ENCODE peak calls at places on chromosomes 1 and 21, in six cellular contexts. K, J, C, D, O and F are unnamed samples.
A peak's percentile ranks its signal among the peaks of the same experiment; 100 is the strongest.

GRCh38 chr1:58155418-58156123 is 391.0 kb downstream of the OMA1 start:
- DNase-seq in K (peak; percentile 60), J (peak; percentile 21), C (no peak), D (no peak), O (no peak), F (no peak)

GRCh38 chr21:31354122-31354521 is 10.1 kb upstream of the TIAM1 start:
- DNase-seq in K (no peak), J (no peak), C (no peak), D (peak; percentile 33), O (no peak), F (no peak)

GRCh38 chr1:208781391-208782035 is 537.3 kb upstream of the PLXNA2 start:
- DNase-seq in K (no peak), J (no peak), C (no peak), D (no peak), O (no peak), F (no peak)

GRCh38 chr1:101843160-101843559 is 153.6 kb downstream of the OLFM3 start:
- DNase-seq in K (no peak), J (no peak), C (no peak), D (no peak), O (no peak), F (no peak)

GRCh38 chr1:154849645-154850131 is 20.4 kb downstream of the KCNN3 start:
- DNase-seq in K (no peak), J (peak; percentile 77), C (no peak), D (no peak), O (no peak), F (no peak)

GRCh38 chr1:204342310-204342709 is 17.4 kb downstream of the PLEKHA6 start:
- DNase-seq in K (no peak), J (no peak), C (no peak), D (no peak), O (no peak), F (no peak)

GRCh38 chr1:2921970-2922686 is 99.1 kb upstream of the ACTRT2 start:
- DNase-seq in K (peak; percentile 65), J (peak; percentile 4), C (no peak), D (no peak), O (no peak), F (no peak)

GRCh38 chr1:19477284-19478240 is 7.8 kb downstream of the CAPZB start:
- DNase-seq in K (no peak), J (peak; percentile 86), C (no peak), D (no peak), O (no peak), F (no peak)

GRCh38 chr1:27570823-27571222 is 33.1 kb downstream of the AHDC1 start:
- DNase-seq in K (no peak), J (no peak), C (no peak), D (no peak), O (no peak), F (no peak)

GRCh38 chr1:70902211-70902610 is 145.4 kb downstream of the PTGER3 start:
- DNase-seq in K (no peak), J (no peak), C (no peak), D (no peak), O (no peak), F (no peak)

GRCh38 chr1:110060034-110060661 is 10.3 kb downstream of the ALX3 start:
- DNase-seq in K (peak; percentile 87), J (peak; percentile 77), C (no peak), D (no peak), O (peak; percentile 23), F (no peak)

GRCh38 chr1:77950873-77951272 is 28.0 kb downstream of the FUBP1 start:
- DNase-seq in K (no peak), J (peak; percentile 26), C (no peak), D (no peak), O (no peak), F (no peak)

GRCh38 chr1:202288177-202288576 is 53.6 kb downstream of the UBE2T start:
- DNase-seq in K (no peak), J (no peak), C (no peak), D (no peak), O (no peak), F (no peak)

GRCh38 chr1:199978408-199978940 is 49.0 kb upstream of the NR5A2 start:
- DNase-seq in K (no peak), J (no peak), C (no peak), D (no peak), O (no peak), F (no peak)

GRCh38 chr1:10794724-10795304 is 1.6 kb downstream of the CASZ1 start:
- DNase-seq in K (no peak), J (peak; percentile 14), C (no peak), D (no peak), O (no peak), F (no peak)

GRCh38 chr1:15400627-15401026 is 9.1 kb upstream of the EFHD2 start:
- DNase-seq in K (no peak), J (no peak), C (no peak), D (peak; percentile 63), O (no peak), F (no peak)

GRCh38 chr1:76110662-76111061 is 36.1 kb downstream of the ST6GALNAC3 start:
- DNase-seq in K (no peak), J (no peak), C (no peak), D (no peak), O (no peak), F (no peak)

GRCh38 chr1:230398856-230399255 is 27.3 kb downstream of the PGBD5 start:
- DNase-seq in K (no peak), J (no peak), C (no peak), D (no peak), O (no peak), F (no peak)

GRCh38 chr1:234722904-234723588 is 113.1 kb upstream of the IRF2BP2 start:
- DNase-seq in K (no peak), J (no peak), C (peak; percentile 69), D (peak; percentile 87), O (peak; percentile 49), F (no peak)

GRCh38 chr21:38166214-38166547 is 90.6 kb upstream of the KCNJ15 start:
- DNase-seq in K (no peak), J (no peak), C (no peak), D (no peak), O (no peak), F (no peak)

GRCh38 chr1:20061866-20062265 is 8.1 kb upstream of the PLA2G5 start:
- DNase-seq in K (no peak), J (no peak), C (no peak), D (no peak), O (no peak), F (no peak)

GRCh38 chr1:109250454-109251276 is 1.3 kb downstream of the CELSR2 start:
- DNase-seq in K (no peak), J (no peak), C (no peak), D (peak; percentile 16), O (no peak), F (no peak)

GRCh38 chr1:234599617-234600417 is 10.2 kb downstream of the IRF2BP2 start:
- DNase-seq in K (peak; percentile 74), J (peak; percentile 86), C (no peak), D (peak; percentile 83), O (peak; percentile 79), F (peak; percentile 92)

GRCh38 chr1:95286479-95286878 is 52.5 kb downstream of the RWDD3 start:
- DNase-seq in K (no peak), J (no peak), C (no peak), D (no peak), O (no peak), F (no peak)

GRCh38 chr1:58395355-58395754 is 151.2 kb downstream of the OMA1 start:
- DNase-seq in K (no peak), J (no peak), C (peak; percentile 63), D (peak; percentile 15), O (no peak), F (no peak)

GRCh38 chr1:160108888-160109662 is 6.5 kb upstream of the ATP1A2 start:
- DNase-seq in K (peak; percentile 69), J (peak; percentile 54), C (no peak), D (no peak), O (no peak), F (no peak)

GRCh38 chr1:199042193-199042592 is 403.4 kb downstream of the PTPRC start:
- DNase-seq in K (no peak), J (no peak), C (no peak), D (no peak), O (no peak), F (no peak)

GRCh38 chr1:231317306-231318014 is 20.2 kb downstream of the EXOC8 start:
- DNase-seq in K (no peak), J (no peak), C (no peak), D (no peak), O (no peak), F (peak; percentile 81)

GRCh38 chr21:45142469-45142868 is 68.1 kb downstream of the ADARB1 start:
- DNase-seq in K (no peak), J (no peak), C (no peak), D (no peak), O (no peak), F (peak; percentile 88)

GRCh38 chr1:157147906-157148717 is 9.9 kb upstream of the ETV3 start:
- DNase-seq in K (no peak), J (peak; percentile 54), C (no peak), D (no peak), O (no peak), F (no peak)

GRCh38 chr1:156052862-156053769 is 482 bp downstream of the UBQLN4 start:
- DNase-seq in K (peak; percentile 74), J (peak; percentile 70), C (no peak), D (no peak), O (peak; percentile 65), F (peak; percentile 90)

GRCh38 chr1:54290443-54291184 is 90.6 kb downstream of the MRPL37 start:
- DNase-seq in K (no peak), J (no peak), C (no peak), D (no peak), O (no peak), F (no peak)

GRCh38 chr1:235206533-235207201 is 45.6 kb upstream of the RBM34 start:
- DNase-seq in K (no peak), J (peak; percentile 7), C (no peak), D (no peak), O (no peak), F (no peak)

GRCh38 chr1:179231923-179232322 is 2.4 kb upstream of the ABL2 start:
- DNase-seq in K (no peak), J (no peak), C (no peak), D (no peak), O (no peak), F (no peak)

GRCh38 chr1:206932271-206932670 is 10.5 kb upstream of the FCMR start:
- DNase-seq in K (no peak), J (no peak), C (no peak), D (no peak), O (no peak), F (no peak)

GRCh38 chr1:143720087-143721023 is 251.4 kb downstream of the FAM72C start:
- DNase-seq in K (no peak), J (no peak), C (no peak), D (no peak), O (no peak), F (no peak)

GRCh38 chr1:91555821-91556531 is 55.3 kb downstream of the CDC7 start:
- DNase-seq in K (no peak), J (peak; percentile 50), C (peak; percentile 69), D (no peak), O (peak; percentile 70), F (no peak)